ENCODE peak calls at places on chromosomes 16 and 17, in ten cellular contexts. N is heart left ventricle; E is naive thymus-derived CD8-positive, alpha-beta T cell; S is CD4-positive, alpha-beta T cell; P is endothelial cell; M is heart right ventricle; B is HS-5; T is GM03348; I is T-helper 9 cell; K is esophagus squamous epithelium. A is an unnamed sample.

GRCh38 chr17:51120357-51120738 is 320 bp downstream of the SPAG9 start:
- DNase-seq in K (no peak), N (no peak), S (peak; percentile 32), B (no peak), M (no peak), T (peak; percentile 37), I (peak; percentile 41), P (no peak), E (no peak), A (peak; percentile 38)

GRCh38 chr17:57033296-57033695 is 51.8 kb upstream of the AKAP1 start:
- DNase-seq in S (no peak), N (peak; percentile 44), M (no peak), E (no peak), I (no peak), P (no peak), K (no peak), B (no peak), T (no peak), A (no peak)

GRCh38 chr16:19812986-19813385 is 71.7 kb downstream of the GPRC5B start:
- DNase-seq in N (no peak), P (no peak), M (no peak), B (no peak), E (no peak), S (no peak), T (no peak), I (no peak), K (no peak), A (no peak)

GRCh38 chr16:31467858-31468257 is 4.1 kb upstream of the TGFB1I1 start:
- DNase-seq in N (no peak), M (no peak), K (no peak), P (no peak), B (no peak), I (no peak), S (no peak), T (no peak), E (no peak), A (no peak)

GRCh38 chr17:31582151-31582907 is 190.9 kb downstream of the RAB11FIP4 start:
- DNase-seq in S (no peak), M (peak; percentile 71), N (peak; percentile 75), E (no peak), K (no peak), I (no peak), T (peak; percentile 59), B (no peak), P (no peak), A (no peak)

GRCh38 chr16:29170393-29171239 is 185.8 kb downstream of the LAT start:
- DNase-seq in E (no peak), P (no peak), T (no peak), B (no peak), S (no peak), K (no peak), I (no peak), N (peak; percentile 67), M (peak; percentile 39), A (no peak)

GRCh38 chr16:66834746-66835145 is 4.0 kb upstream of the NAE1 start:
- DNase-seq in M (no peak), P (no peak), E (no peak), K (no peak), N (no peak), S (no peak), B (no peak), I (no peak), T (no peak), A (no peak)

GRCh38 chr16:57123216-57123968 is 31.0 kb downstream of the CPNE2 start:
- DNase-seq in I (no peak), K (no peak), N (no peak), T (no peak), E (no peak), B (no peak), S (no peak), P (no peak), M (no peak), A (peak; percentile 32)

GRCh38 chr17:70563301-70563820 is 394.0 kb downstream of the KCNJ2 start:
- DNase-seq in I (no peak), T (no peak), K (no peak), B (no peak), E (no peak), P (no peak), S (no peak), M (no peak), N (peak; percentile 69), A (no peak)

GRCh38 chr16:97822-98221 is 19.8 kb downstream of the MPG start:
- DNase-seq in M (no peak), E (no peak), N (no peak), B (no peak), T (no peak), P (no peak), I (no peak), K (no peak), S (no peak), A (peak; percentile 48)

GRCh38 chr16:81712681-81713080 is 66.4 kb upstream of the PLCG2 start:
- DNase-seq in E (no peak), P (no peak), I (no peak), B (no peak), M (no peak), S (no peak), K (no peak), T (no peak), N (no peak), A (no peak)

GRCh38 chr17:3547628-3548027 is 10.0 kb downstream of the TRPV3 start:
- DNase-seq in T (no peak), K (no peak), I (no peak), B (no peak), E (no peak), N (no peak), M (no peak), P (no peak), S (no peak), A (no peak)

GRCh38 chr16:71943887-71944286 is 48.6 kb downstream of the IST1 start:
- DNase-seq in B (no peak), E (no peak), P (no peak), T (no peak), I (no peak), S (no peak), K (no peak), M (no peak), N (no peak), A (no peak)

GRCh38 chr17:41308918-41309359 is at the start of gene KRTAP16-1:
- DNase-seq in S (peak; percentile 42), E (no peak), M (no peak), K (no peak), I (peak; percentile 38), P (no peak), B (no peak), N (peak; percentile 21), T (no peak), A (no peak)

GRCh38 chr16:31301708-31302400 is 42.1 kb downstream of the ITGAM start:
- DNase-seq in E (peak; percentile 12), T (peak; percentile 42), P (no peak), N (no peak), M (no peak), S (no peak), B (no peak), I (no peak), K (no peak), A (peak; percentile 18)

GRCh38 chr17:47223007-47223406 is 13.9 kb downstream of the MYL4 start:
- DNase-seq in E (no peak), I (no peak), T (no peak), K (no peak), M (no peak), N (no peak), P (no peak), B (no peak), S (no peak), A (no peak)

GRCh38 chr16:27374794-27375499 is 27.0 kb upstream of the IL21R start:
- DNase-seq in S (no peak), I (peak; percentile 32), K (no peak), T (peak; percentile 55), B (no peak), P (peak; percentile 81), E (no peak), N (peak; percentile 56), M (peak; percentile 59), A (peak; percentile 90)

GRCh38 chr17:20156196-20157077 is 147.3 kb downstream of the SPECC1 start:
- DNase-seq in P (peak; percentile 40), B (peak; percentile 30), T (peak; percentile 65), N (no peak), K (no peak), S (no peak), I (peak; percentile 25), E (no peak), M (peak; percentile 28), A (peak; percentile 60)

GRCh38 chr16:89104930-89105571 is 11.4 kb downstream of the ACSF3 start:
- DNase-seq in I (no peak), P (no peak), M (no peak), T (no peak), K (no peak), N (no peak), S (no peak), B (no peak), E (no peak), A (no peak)

GRCh38 chr16:26606381-26607150 is 460.2 kb upstream of the C16orf82 start:
- DNase-seq in P (no peak), S (no peak), E (no peak), B (no peak), M (no peak), K (no peak), N (no peak), I (no peak), T (no peak), A (no peak)

GRCh38 chr17:72587773-72588511 is 467.1 kb downstream of the SOX9 start:
- DNase-seq in S (no peak), T (no peak), N (no peak), I (no peak), B (no peak), K (no peak), E (no peak), M (no peak), P (no peak), A (no peak)

GRCh38 chr17:35127751-35128514 is 6.5 kb downstream of the FNDC8 start:
- DNase-seq in T (peak; percentile 75), K (no peak), I (no peak), M (no peak), E (no peak), B (no peak), P (no peak), S (no peak), N (peak; percentile 70), A (no peak)

GRCh38 chr16:21708533-21709115 is 44.9 kb downstream of the OTOA start:
- DNase-seq in E (peak; percentile 83), T (peak; percentile 81), S (peak; percentile 88), K (peak; percentile 3), I (peak; percentile 81), M (peak; percentile 28), N (peak; percentile 56), B (peak; percentile 30), P (peak; percentile 79), A (peak; percentile 51)

GRCh38 chr16:6484121-6484520 is 848.5 kb upstream of the RBFOX1 start:
- DNase-seq in M (no peak), I (no peak), T (no peak), B (no peak), K (no peak), P (no peak), N (no peak), S (no peak), E (no peak), A (no peak)